ENCODE peak calls at places on chromosomes 3 and 15, in eight cellular contexts. One of them, this sample, is unnamed.
A peak's percentile ranks its signal among the peaks of the same experiment; 100 is the strongest.

GRCh38 chr3:155031191-155031590 is 48.9 kb upstream of the MME start:
- DNase-seq in upper lobe of right lung: no peak
- DNase-seq in sigmoid colon: no peak
- DNase-seq in IMR-90: peak; percentile 42
- DNase-seq in SJSA1: no peak
- DNase-seq in heart left ventricle: no peak
- DNase-seq in right atrium auricular region: no peak
- DNase-seq in T-helper 17 cell: no peak
- DNase-seq in this sample: no peak

GRCh38 chr3:194245975-194246561 is 105.1 kb downstream of the CPN2 start:
- DNase-seq in upper lobe of right lung: no peak
- DNase-seq in sigmoid colon: peak; percentile 39
- DNase-seq in IMR-90: no peak
- DNase-seq in SJSA1: peak; percentile 55
- DNase-seq in heart left ventricle: no peak
- DNase-seq in right atrium auricular region: peak; percentile 47
- DNase-seq in T-helper 17 cell: no peak
- DNase-seq in this sample: no peak

GRCh38 chr3:69893274-69893673 is 106.3 kb upstream of the SAMMSON start:
- DNase-seq in upper lobe of right lung: no peak
- DNase-seq in sigmoid colon: no peak
- DNase-seq in IMR-90: no peak
- DNase-seq in SJSA1: no peak
- DNase-seq in heart left ventricle: no peak
- DNase-seq in right atrium auricular region: no peak
- DNase-seq in T-helper 17 cell: no peak
- DNase-seq in this sample: no peak

GRCh38 chr15:36771826-36772225 is 192.4 kb downstream of the CDIN1 start:
- DNase-seq in upper lobe of right lung: no peak
- DNase-seq in sigmoid colon: no peak
- DNase-seq in IMR-90: no peak
- DNase-seq in SJSA1: no peak
- DNase-seq in heart left ventricle: no peak
- DNase-seq in right atrium auricular region: no peak
- DNase-seq in T-helper 17 cell: no peak
- DNase-seq in this sample: no peak

GRCh38 chr15:38054488-38054887 is 120.0 kb downstream of the TMCO5A start:
- DNase-seq in upper lobe of right lung: no peak
- DNase-seq in sigmoid colon: no peak
- DNase-seq in IMR-90: peak; percentile 81
- DNase-seq in SJSA1: no peak
- DNase-seq in heart left ventricle: no peak
- DNase-seq in right atrium auricular region: no peak
- DNase-seq in T-helper 17 cell: no peak
- DNase-seq in this sample: no peak

GRCh38 chr3:153144779-153145178 is 17.2 kb upstream of the RAP2B start:
- DNase-seq in upper lobe of right lung: no peak
- DNase-seq in sigmoid colon: no peak
- DNase-seq in IMR-90: peak; percentile 62
- DNase-seq in SJSA1: peak; percentile 68
- DNase-seq in heart left ventricle: no peak
- DNase-seq in right atrium auricular region: no peak
- DNase-seq in T-helper 17 cell: no peak
- DNase-seq in this sample: peak; percentile 71

GRCh38 chr3:5092018-5092417 is 30.1 kb upstream of the ARL8B start:
- DNase-seq in upper lobe of right lung: no peak
- DNase-seq in sigmoid colon: peak; percentile 33
- DNase-seq in IMR-90: no peak
- DNase-seq in SJSA1: no peak
- DNase-seq in heart left ventricle: no peak
- DNase-seq in right atrium auricular region: no peak
- DNase-seq in T-helper 17 cell: no peak
- DNase-seq in this sample: peak; percentile 59

GRCh38 chr3:63862804-63863149 is 828 bp downstream of the THOC7 start:
- DNase-seq in upper lobe of right lung: no peak
- DNase-seq in sigmoid colon: no peak
- DNase-seq in IMR-90: no peak
- DNase-seq in SJSA1: no peak
- DNase-seq in heart left ventricle: no peak
- DNase-seq in right atrium auricular region: no peak
- DNase-seq in T-helper 17 cell: no peak
- DNase-seq in this sample: no peak

GRCh38 chr15:25418202-25418601 is 20.6 kb downstream of the UBE3A start:
- DNase-seq in upper lobe of right lung: no peak
- DNase-seq in sigmoid colon: no peak
- DNase-seq in IMR-90: no peak
- DNase-seq in SJSA1: no peak
- DNase-seq in heart left ventricle: no peak
- DNase-seq in right atrium auricular region: no peak
- DNase-seq in T-helper 17 cell: no peak
- DNase-seq in this sample: no peak

GRCh38 chr15:90030376-90030775 is 29.3 kb downstream of the ZNF710 start:
- DNase-seq in upper lobe of right lung: no peak
- DNase-seq in sigmoid colon: peak; percentile 58
- DNase-seq in IMR-90: no peak
- DNase-seq in SJSA1: no peak
- DNase-seq in heart left ventricle: peak; percentile 67
- DNase-seq in right atrium auricular region: no peak
- DNase-seq in T-helper 17 cell: no peak
- DNase-seq in this sample: no peak

GRCh38 chr3:143648708-143649107 is 199.6 kb downstream of the SLC9A9 start:
- DNase-seq in upper lobe of right lung: no peak
- DNase-seq in sigmoid colon: no peak
- DNase-seq in IMR-90: no peak
- DNase-seq in SJSA1: no peak
- DNase-seq in heart left ventricle: no peak
- DNase-seq in right atrium auricular region: no peak
- DNase-seq in T-helper 17 cell: no peak
- DNase-seq in this sample: no peak

GRCh38 chr3:125593991-125594574 is 1.2 kb downstream of the OSBPL11 start:
- DNase-seq in upper lobe of right lung: no peak
- DNase-seq in sigmoid colon: no peak
- DNase-seq in IMR-90: no peak
- DNase-seq in SJSA1: peak; percentile 6
- DNase-seq in heart left ventricle: no peak
- DNase-seq in right atrium auricular region: no peak
- DNase-seq in T-helper 17 cell: no peak
- DNase-seq in this sample: no peak

GRCh38 chr15:33013827-33014445 is 180.6 kb downstream of the FMN1 start:
- DNase-seq in upper lobe of right lung: no peak
- DNase-seq in sigmoid colon: no peak
- DNase-seq in IMR-90: peak; percentile 80
- DNase-seq in SJSA1: peak; percentile 63
- DNase-seq in heart left ventricle: no peak
- DNase-seq in right atrium auricular region: no peak
- DNase-seq in T-helper 17 cell: no peak
- DNase-seq in this sample: peak; percentile 93

GRCh38 chr15:59632714-59633113 is 21.1 kb downstream of the GCNT3 start:
- DNase-seq in upper lobe of right lung: no peak
- DNase-seq in sigmoid colon: no peak
- DNase-seq in IMR-90: no peak
- DNase-seq in SJSA1: no peak
- DNase-seq in heart left ventricle: no peak
- DNase-seq in right atrium auricular region: no peak
- DNase-seq in T-helper 17 cell: no peak
- DNase-seq in this sample: no peak

GRCh38 chr3:108914774-108915641 is 38.7 kb downstream of the GUCA1C start:
- DNase-seq in upper lobe of right lung: no peak
- DNase-seq in sigmoid colon: no peak
- DNase-seq in IMR-90: peak; percentile 63
- DNase-seq in SJSA1: peak; percentile 25
- DNase-seq in heart left ventricle: no peak
- DNase-seq in right atrium auricular region: no peak
- DNase-seq in T-helper 17 cell: peak; percentile 26
- DNase-seq in this sample: peak; percentile 61

GRCh38 chr3:14216257-14217048 is 37.8 kb downstream of the LSM3 start:
- DNase-seq in upper lobe of right lung: no peak
- DNase-seq in sigmoid colon: no peak
- DNase-seq in IMR-90: no peak
- DNase-seq in SJSA1: no peak
- DNase-seq in heart left ventricle: peak; percentile 43
- DNase-seq in right atrium auricular region: no peak
- DNase-seq in T-helper 17 cell: no peak
- DNase-seq in this sample: peak; percentile 56

GRCh38 chr3:151584603-151585002 is 123.7 kb upstream of the IGSF10 start:
- DNase-seq in upper lobe of right lung: no peak
- DNase-seq in sigmoid colon: no peak
- DNase-seq in IMR-90: no peak
- DNase-seq in SJSA1: no peak
- DNase-seq in heart left ventricle: no peak
- DNase-seq in right atrium auricular region: no peak
- DNase-seq in T-helper 17 cell: no peak
- DNase-seq in this sample: no peak

GRCh38 chr3:76586471-76586870 is 453.4 kb upstream of the ROBO2 start:
- DNase-seq in upper lobe of right lung: no peak
- DNase-seq in sigmoid colon: no peak
- DNase-seq in IMR-90: no peak
- DNase-seq in SJSA1: no peak
- DNase-seq in heart left ventricle: no peak
- DNase-seq in right atrium auricular region: no peak
- DNase-seq in T-helper 17 cell: no peak
- DNase-seq in this sample: no peak
- H3K9me3 ChIP-seq in upper lobe of right lung: no peaks in the 10 kb centered on the region
- H3K9me3 ChIP-seq in sigmoid colon: no peaks in the 10 kb centered on the region
- H3K9me3 ChIP-seq in IMR-90: no peaks in the 10 kb centered on the region
- H3K9me3 ChIP-seq in SJSA1: no peaks in the 10 kb centered on the region
- H3K9me3 ChIP-seq in heart left ventricle: no peaks in the 10 kb centered on the region
- H3K9me3 ChIP-seq in right atrium auricular region: no peaks in the 10 kb centered on the region
- H3K9me3 ChIP-seq in T-helper 17 cell: no peaks in the 10 kb centered on the region
- H3K9me3 ChIP-seq in this sample: no peaks in the 10 kb centered on the region

DNA sequence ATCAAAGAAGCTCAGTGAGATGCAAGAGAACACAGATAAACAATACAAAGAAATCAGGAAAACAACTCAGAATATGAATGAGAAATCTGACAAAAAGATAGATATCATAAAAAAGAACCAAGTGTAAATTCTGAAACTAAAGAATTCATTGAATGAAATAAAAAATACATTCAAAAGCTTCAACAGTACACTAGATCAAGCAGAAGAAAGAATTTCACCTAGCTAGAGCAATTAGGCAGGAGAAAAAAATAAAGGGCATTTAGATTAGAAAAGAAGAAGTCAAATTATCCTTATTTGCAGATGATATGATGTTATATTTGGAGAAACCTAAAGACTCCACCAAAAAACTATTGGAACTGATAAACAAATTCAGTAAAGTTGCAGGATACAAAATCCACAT is 19.4 kb upstream of the CX3CR1 start:
- DNase-seq in upper lobe of right lung: no peak
- DNase-seq in sigmoid colon: no peak
- DNase-seq in IMR-90: no peak
- DNase-seq in SJSA1: no peak
- DNase-seq in heart left ventricle: no peak
- DNase-seq in right atrium auricular region: no peak
- DNase-seq in T-helper 17 cell: no peak
- DNase-seq in this sample: no peak
- H3K9me3 ChIP-seq in upper lobe of right lung: no peaks in the 10 kb centered on the region
- H3K9me3 ChIP-seq in sigmoid colon: peaks cover 4% of the 10 kb centered on the region
- H3K9me3 ChIP-seq in IMR-90: peaks cover 4% of the 10 kb centered on the region
- H3K9me3 ChIP-seq in SJSA1: no peaks in the 10 kb centered on the region
- H3K9me3 ChIP-seq in heart left ventricle: no peaks in the 10 kb centered on the region
- H3K9me3 ChIP-seq in right atrium auricular region: no peaks in the 10 kb centered on the region
- H3K9me3 ChIP-seq in T-helper 17 cell: peaks cover 5% of the 10 kb centered on the region
- H3K9me3 ChIP-seq in this sample: peaks cover 7% of the 10 kb centered on the region

GRCh38 chr3:195809291-195809785 is 2.4 kb downstream of the MUC4 start:
- DNase-seq in upper lobe of right lung: no peak
- DNase-seq in sigmoid colon: peak; percentile 57
- DNase-seq in IMR-90: no peak
- DNase-seq in SJSA1: no peak
- DNase-seq in heart left ventricle: no peak
- DNase-seq in right atrium auricular region: no peak
- DNase-seq in T-helper 17 cell: no peak
- DNase-seq in this sample: no peak

GRCh38 chr3:195809796-195810454 is 1.8 kb downstream of the MUC4 start:
- DNase-seq in upper lobe of right lung: no peak
- DNase-seq in sigmoid colon: peak; percentile 52
- DNase-seq in IMR-90: no peak
- DNase-seq in SJSA1: no peak
- DNase-seq in heart left ventricle: no peak
- DNase-seq in right atrium auricular region: no peak
- DNase-seq in T-helper 17 cell: no peak
- DNase-seq in this sample: no peak

GRCh38 chr3:195811756-195812155 is at the start of gene MUC4:
- DNase-seq in upper lobe of right lung: no peak
- DNase-seq in sigmoid colon: peak; percentile 54
- DNase-seq in IMR-90: no peak
- DNase-seq in SJSA1: no peak
- DNase-seq in heart left ventricle: no peak
- DNase-seq in right atrium auricular region: no peak
- DNase-seq in T-helper 17 cell: no peak
- DNase-seq in this sample: peak; percentile 68

GRCh38 chr3:195808741-195809290 is 2.9 kb downstream of the MUC4 start:
- DNase-seq in upper lobe of right lung: no peak
- DNase-seq in sigmoid colon: peak; percentile 46
- DNase-seq in IMR-90: no peak
- DNase-seq in SJSA1: no peak
- DNase-seq in heart left ventricle: no peak
- DNase-seq in right atrium auricular region: no peak
- DNase-seq in T-helper 17 cell: no peak
- DNase-seq in this sample: no peak

DNA sequence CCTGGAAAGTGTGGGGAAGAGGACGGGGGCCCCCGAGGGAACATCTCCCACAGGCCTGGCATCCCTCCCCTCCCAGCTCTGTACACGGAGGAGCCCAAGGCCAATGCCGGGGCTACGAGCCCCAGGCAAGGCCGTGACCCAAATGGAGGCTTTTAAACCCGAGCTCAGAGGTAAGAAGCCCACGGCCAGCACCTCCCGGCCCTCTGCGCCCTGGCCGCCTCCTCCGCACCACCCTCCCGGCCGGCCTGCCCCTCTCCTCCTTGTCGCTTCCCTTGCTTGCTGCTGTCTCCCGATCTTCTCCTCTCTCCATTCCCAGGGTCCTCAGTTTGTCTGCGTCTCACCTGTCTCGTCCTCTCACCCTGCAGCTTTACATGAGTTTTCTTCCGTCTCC is 1.3 kb downstream of the MUC4 start:
- DNase-seq in upper lobe of right lung: no peak
- DNase-seq in sigmoid colon: peak; percentile 40
- DNase-seq in IMR-90: no peak
- DNase-seq in SJSA1: no peak
- DNase-seq in heart left ventricle: no peak
- DNase-seq in right atrium auricular region: no peak
- DNase-seq in T-helper 17 cell: no peak
- DNase-seq in this sample: no peak
- H3K9me3 ChIP-seq in upper lobe of right lung: no peaks in the 10 kb centered on the region
- H3K9me3 ChIP-seq in sigmoid colon: no peaks in the 10 kb centered on the region
- H3K9me3 ChIP-seq in IMR-90: no peaks in the 10 kb centered on the region
- H3K9me3 ChIP-seq in SJSA1: no peaks in the 10 kb centered on the region
- H3K9me3 ChIP-seq in heart left ventricle: no peaks in the 10 kb centered on the region
- H3K9me3 ChIP-seq in right atrium auricular region: no peaks in the 10 kb centered on the region
- H3K9me3 ChIP-seq in T-helper 17 cell: no peaks in the 10 kb centered on the region
- H3K9me3 ChIP-seq in this sample: no peaks in the 10 kb centered on the region

DNA sequence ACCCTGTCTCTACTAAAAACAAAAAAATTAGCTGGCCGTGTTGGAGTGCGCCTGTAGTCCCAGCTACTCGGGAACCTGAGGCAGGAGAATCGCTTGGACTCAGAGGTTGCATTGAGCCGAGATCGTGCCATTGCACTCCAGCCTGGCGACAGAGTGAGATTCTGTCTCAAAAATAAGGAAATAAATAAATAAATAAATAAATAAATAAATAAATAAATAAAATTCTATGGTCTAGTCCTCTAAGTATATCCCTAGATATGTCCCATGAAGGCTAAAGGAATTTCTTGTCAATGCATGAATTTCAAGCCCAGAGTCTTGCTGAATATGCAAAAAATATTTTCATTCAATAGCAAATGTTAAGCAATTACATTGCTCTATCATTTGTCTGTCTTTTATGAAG is 149.0 kb downstream of the EPHA3 start:
- DNase-seq in upper lobe of right lung: no peak
- DNase-seq in sigmoid colon: no peak
- DNase-seq in IMR-90: no peak
- DNase-seq in SJSA1: no peak
- DNase-seq in heart left ventricle: no peak
- DNase-seq in right atrium auricular region: no peak
- DNase-seq in T-helper 17 cell: no peak
- DNase-seq in this sample: no peak
- H3K9me3 ChIP-seq in upper lobe of right lung: no peaks in the 10 kb centered on the region
- H3K9me3 ChIP-seq in sigmoid colon: no peaks in the 10 kb centered on the region
- H3K9me3 ChIP-seq in IMR-90: no peaks in the 10 kb centered on the region
- H3K9me3 ChIP-seq in SJSA1: no peaks in the 10 kb centered on the region
- H3K9me3 ChIP-seq in heart left ventricle: no peaks in the 10 kb centered on the region
- H3K9me3 ChIP-seq in right atrium auricular region: no peaks in the 10 kb centered on the region
- H3K9me3 ChIP-seq in T-helper 17 cell: no peaks in the 10 kb centered on the region
- H3K9me3 ChIP-seq in this sample: no peaks in the 10 kb centered on the region